ENCODE peak calls at places on chromosome 4, in five cellular contexts. X, N, R, J and F are unnamed samples.

GRCh38 chr4:81492596-81492995 is 20.9 kb upstream of the RASGEF1B start:
- DNase-seq in X (no peak), N (no peak), R (no peak), J (no peak), F (no peak)

GRCh38 chr4:42787071-42787463 is 105.4 kb upstream of the GRXCR1 start:
- DNase-seq in X (no peak), N (no peak), R (no peak), J (no peak), F (no peak)

GRCh38 chr4:98677799-98678198 is 19.4 kb upstream of the TSPAN5 start:
- DNase-seq in X (no peak), N (no peak), R (no peak), J (no peak), F (no peak)

GRCh38 chr4:113294910-113295309 is 245.5 kb downstream of the ANK2 start:
- DNase-seq in X (no peak), N (no peak), R (no peak), J (no peak), F (no peak)

GRCh38 chr4:130703211-130703920 is 1607.4 kb downstream of the C4orf33 start:
- DNase-seq in X (no peak), N (no peak), R (no peak), J (no peak), F (no peak)

GRCh38 chr4:160510925-160511324 is 1408.0 kb downstream of the RAPGEF2 start:
- DNase-seq in X (no peak), N (no peak), R (no peak), J (no peak), F (no peak)

GRCh38 chr4:138835833-138836521 is 179.6 kb upstream of the NOCT start:
- DNase-seq in X (no peak), N (no peak), R (peak; percentile 54), J (no peak), F (no peak)

GRCh38 chr4:34047363-34047762 is 2197.0 kb downstream of the ARAP2 start:
- DNase-seq in X (no peak), N (no peak), R (no peak), J (no peak), F (no peak)

GRCh38 chr4:105140684-105141490 is 5.8 kb upstream of the TET2 start:
- DNase-seq in X (peak; percentile 30), N (peak; percentile 10), R (no peak), J (no peak), F (no peak)